ENCODE peak calls at places on chromosome X, in seven cellular contexts. A, Q, V, H, Y, J and X are unnamed samples.

GRCh38 chrX:107014927-107015326 is 14.9 kb upstream of the MORC4 start:
- DNase-seq in A (peak), Q (no peak), V (no peak), H (no peak), Y (no peak), J (no peak), X (peak)

GRCh38 chrX:147405764-147406163 is 506.0 kb upstream of the FMR1 start:
- DNase-seq in A (no peak), Q (no peak), V (no peak), H (no peak), Y (no peak), J (no peak), X (no peak)

GRCh38 chrX:134547047-134547679 is 87.2 kb downstream of the HPRT1 start:
- DNase-seq in A (no peak), Q (no peak), V (no peak), H (no peak), Y (no peak), J (no peak), X (no peak)

GRCh38 chrX:110315541-110315940 is 2.3 kb downstream of the AMMECR1 start:
- DNase-seq in A (no peak), Q (no peak), V (no peak), H (no peak), Y (no peak), J (no peak), X (no peak)

GRCh38 chrX:101774340-101774739 is 114.7 kb upstream of the ARMCX2 start:
- DNase-seq in A (no peak), Q (no peak), V (no peak), H (no peak), Y (no peak), J (no peak), X (no peak)

GRCh38 chrX:44975666-44976263 is 102.8 kb downstream of the KDM6A start:
- DNase-seq in A (no peak), Q (no peak), V (no peak), H (no peak), Y (no peak), J (no peak), X (no peak)

GRCh38 chrX:20056704-20057103 is 60.0 kb downstream of the MAP7D2 start:
- DNase-seq in A (no peak), Q (no peak), V (peak), H (no peak), Y (no peak), J (no peak), X (no peak)

GRCh38 chrX:51459125-51459524 is 37.3 kb downstream of the NUDT11 start:
- DNase-seq in A (no peak), Q (no peak), V (no peak), H (no peak), Y (no peak), J (no peak), X (no peak)

GRCh38 chrX:39835241-39835640 is 262.5 kb downstream of the BCOR start:
- DNase-seq in A (no peak), Q (no peak), V (no peak), H (no peak), Y (no peak), J (no peak), X (no peak)

GRCh38 chrX:19879742-19880378 is 7.5 kb downstream of the SH3KBP1 start:
- DNase-seq in A (no peak), Q (no peak), V (no peak), H (no peak), Y (no peak), J (no peak), X (no peak)

GRCh38 chrX:87663421-87663820 is 145.8 kb downstream of the KLHL4 start:
- DNase-seq in A (no peak), Q (no peak), V (no peak), H (no peak), Y (no peak), J (no peak), X (no peak)

GRCh38 chrX:254630-255215 is 26.5 kb upstream of the PLCXD1 start:
- DNase-seq in A (no peak), Q (no peak), V (no peak), H (no peak), Y (no peak), J (no peak), X (no peak)

GRCh38 chrX:135114392-135114791 is 5.9 kb downstream of the ETDB start:
- DNase-seq in A (no peak), Q (no peak), V (no peak), H (no peak), Y (no peak), J (no peak), X (no peak)

GRCh38 chrX:19862634-19863236 is 24.7 kb downstream of the SH3KBP1 start:
- DNase-seq in A (no peak), Q (no peak), V (no peak), H (no peak), Y (no peak), J (no peak), X (no peak)

GRCh38 chrX:46649421-46650260 is 76.1 kb downstream of the CHST7 start:
- DNase-seq in A (no peak), Q (no peak), V (peak), H (no peak), Y (no peak), J (no peak), X (no peak)

GRCh38 chrX:123308663-123309062 is 124.6 kb downstream of the GRIA3 start:
- DNase-seq in A (no peak), Q (no peak), V (no peak), H (no peak), Y (no peak), J (no peak), X (peak)